ENCODE peak calls at places on chromosomes 5 and 9, in nine cellular contexts. One of them, this sample, is unnamed. For H3K4me1, the result is how much of the 10 kb centered on the place peaks cover.

GRCh38 chr9:109972026-109973005 is 192.3 kb downstream of the PALM2AKAP2 start:
- DNase-seq in neuronal stem cell: no peak
- DNase-seq in left ventricle myocardium inferior: no peak
- DNase-seq in small intestine: peak
- DNase-seq in A549: no peak
- DNase-seq in stomach: no peak
- DNase-seq in MM.1S: peak
- DNase-seq in transverse colon: no peak
- DNase-seq in effector memory CD4-positive, alpha-beta T cell: no peak
- DNase-seq in this sample: no peak

GRCh38 chr5:126912607-126913006 is 117.8 kb downstream of the MARCHF3 start:
- DNase-seq in neuronal stem cell: no peak
- DNase-seq in left ventricle myocardium inferior: no peak
- DNase-seq in small intestine: no peak
- DNase-seq in A549: no peak
- DNase-seq in stomach: no peak
- DNase-seq in MM.1S: no peak
- DNase-seq in transverse colon: no peak
- DNase-seq in effector memory CD4-positive, alpha-beta T cell: no peak
- DNase-seq in this sample: no peak

GRCh38 chr5:2032432-2032831 is 149.7 kb upstream of the IRX4 start:
- DNase-seq in neuronal stem cell: no peak
- DNase-seq in left ventricle myocardium inferior: no peak
- DNase-seq in small intestine: no peak
- DNase-seq in A549: no peak
- DNase-seq in stomach: no peak
- DNase-seq in MM.1S: no peak
- DNase-seq in transverse colon: no peak
- DNase-seq in effector memory CD4-positive, alpha-beta T cell: no peak
- DNase-seq in this sample: no peak

GRCh38 chr9:37371565-37372464 is 50.7 kb upstream of the GRHPR start:
- DNase-seq in neuronal stem cell: no peak
- DNase-seq in left ventricle myocardium inferior: no peak
- DNase-seq in small intestine: no peak
- DNase-seq in A549: no peak
- DNase-seq in stomach: no peak
- DNase-seq in MM.1S: no peak
- DNase-seq in transverse colon: no peak
- DNase-seq in effector memory CD4-positive, alpha-beta T cell: no peak
- DNase-seq in this sample: no peak

GRCh38 chr9:133731876-133732321 is 6.3 kb downstream of the SARDH start:
- DNase-seq in neuronal stem cell: peak
- DNase-seq in left ventricle myocardium inferior: no peak
- DNase-seq in small intestine: peak
- DNase-seq in A549: peak
- DNase-seq in stomach: peak
- DNase-seq in MM.1S: no peak
- DNase-seq in transverse colon: no peak
- DNase-seq in effector memory CD4-positive, alpha-beta T cell: no peak
- DNase-seq in this sample: no peak

GRCh38 chr9:33350310-33350709 is 52.1 kb downstream of the AQP7 start:
- DNase-seq in neuronal stem cell: no peak
- DNase-seq in left ventricle myocardium inferior: no peak
- DNase-seq in small intestine: no peak
- DNase-seq in A549: peak
- DNase-seq in stomach: no peak
- DNase-seq in MM.1S: no peak
- DNase-seq in transverse colon: no peak
- DNase-seq in effector memory CD4-positive, alpha-beta T cell: no peak
- DNase-seq in this sample: no peak

GRCh38 chr9:106962615-106963363 is 99.8 kb downstream of the ZNF462 start:
- DNase-seq in neuronal stem cell: no peak
- DNase-seq in left ventricle myocardium inferior: no peak
- DNase-seq in small intestine: no peak
- DNase-seq in A549: no peak
- DNase-seq in stomach: no peak
- DNase-seq in MM.1S: no peak
- DNase-seq in transverse colon: no peak
- DNase-seq in effector memory CD4-positive, alpha-beta T cell: no peak
- DNase-seq in this sample: peak

GRCh38 chr5:39650234-39650816 is 225.5 kb upstream of the DAB2 start:
- DNase-seq in neuronal stem cell: no peak
- DNase-seq in left ventricle myocardium inferior: no peak
- DNase-seq in small intestine: no peak
- DNase-seq in A549: no peak
- DNase-seq in stomach: no peak
- DNase-seq in MM.1S: no peak
- DNase-seq in transverse colon: no peak
- DNase-seq in effector memory CD4-positive, alpha-beta T cell: no peak
- DNase-seq in this sample: no peak

GRCh38 chr9:38062498-38063362 is 6.3 kb downstream of the SHB start:
- DNase-seq in neuronal stem cell: no peak
- DNase-seq in left ventricle myocardium inferior: no peak
- DNase-seq in small intestine: peak
- DNase-seq in A549: no peak
- DNase-seq in stomach: no peak
- DNase-seq in MM.1S: no peak
- DNase-seq in transverse colon: no peak
- DNase-seq in effector memory CD4-positive, alpha-beta T cell: no peak
- DNase-seq in this sample: no peak

GRCh38 chr9:109974143-109974917 is 194.3 kb downstream of the PALM2AKAP2 start:
- DNase-seq in neuronal stem cell: no peak
- DNase-seq in left ventricle myocardium inferior: peak
- DNase-seq in small intestine: no peak
- DNase-seq in A549: no peak
- DNase-seq in stomach: peak
- DNase-seq in MM.1S: peak
- DNase-seq in transverse colon: peak
- DNase-seq in effector memory CD4-positive, alpha-beta T cell: no peak
- DNase-seq in this sample: peak

GRCh38 chr5:56480305-56481146 is 247.4 kb upstream of the ANKRD55 start:
- DNase-seq in neuronal stem cell: peak
- DNase-seq in left ventricle myocardium inferior: peak
- DNase-seq in small intestine: no peak
- DNase-seq in A549: no peak
- DNase-seq in stomach: peak
- DNase-seq in MM.1S: peak
- DNase-seq in transverse colon: peak
- DNase-seq in effector memory CD4-positive, alpha-beta T cell: peak
- DNase-seq in this sample: peak

GRCh38 chr9:135340726-135341475 is 138.7 kb upstream of the PPP1R26 start:
- DNase-seq in neuronal stem cell: no peak
- DNase-seq in left ventricle myocardium inferior: no peak
- DNase-seq in small intestine: no peak
- DNase-seq in A549: no peak
- DNase-seq in stomach: no peak
- DNase-seq in MM.1S: no peak
- DNase-seq in transverse colon: no peak
- DNase-seq in effector memory CD4-positive, alpha-beta T cell: no peak
- DNase-seq in this sample: no peak

GRCh38 chr9:131559416-131560000 is 14.2 kb downstream of the PRRT1B start:
- DNase-seq in neuronal stem cell: no peak
- DNase-seq in left ventricle myocardium inferior: no peak
- DNase-seq in small intestine: no peak
- DNase-seq in A549: no peak
- DNase-seq in stomach: no peak
- DNase-seq in MM.1S: no peak
- DNase-seq in transverse colon: no peak
- DNase-seq in effector memory CD4-positive, alpha-beta T cell: no peak
- DNase-seq in this sample: no peak

GRCh38 chr5:175325681-175326080 is 118.3 kb downstream of the DRD1 start:
- DNase-seq in neuronal stem cell: no peak
- DNase-seq in left ventricle myocardium inferior: no peak
- DNase-seq in small intestine: no peak
- DNase-seq in A549: peak
- DNase-seq in stomach: no peak
- DNase-seq in MM.1S: no peak
- DNase-seq in transverse colon: no peak
- DNase-seq in effector memory CD4-positive, alpha-beta T cell: no peak
- DNase-seq in this sample: no peak

GRCh38 chr5:19047277-19047676 is 940.7 kb downstream of the CDH18 start:
- DNase-seq in neuronal stem cell: no peak
- DNase-seq in left ventricle myocardium inferior: no peak
- DNase-seq in small intestine: no peak
- DNase-seq in A549: no peak
- DNase-seq in stomach: no peak
- DNase-seq in MM.1S: no peak
- DNase-seq in transverse colon: no peak
- DNase-seq in effector memory CD4-positive, alpha-beta T cell: no peak
- DNase-seq in this sample: no peak

GRCh38 chr5:78361226-78361993 is 993 bp downstream of the SCAMP1 start:
- DNase-seq in neuronal stem cell: no peak
- DNase-seq in left ventricle myocardium inferior: peak
- DNase-seq in small intestine: peak
- DNase-seq in A549: peak
- DNase-seq in stomach: peak
- DNase-seq in MM.1S: peak
- DNase-seq in transverse colon: peak
- DNase-seq in effector memory CD4-positive, alpha-beta T cell: no peak
- DNase-seq in this sample: peak

GRCh38 chr5:94793113-94793815 is 174.8 kb downstream of the SLF1 start:
- DNase-seq in neuronal stem cell: no peak
- DNase-seq in left ventricle myocardium inferior: no peak
- DNase-seq in small intestine: peak
- DNase-seq in A549: no peak
- DNase-seq in stomach: no peak
- DNase-seq in MM.1S: peak
- DNase-seq in transverse colon: no peak
- DNase-seq in effector memory CD4-positive, alpha-beta T cell: no peak
- DNase-seq in this sample: no peak

GRCh38 chr5:122078116-122078865 is at the start of gene LOX:
- DNase-seq in neuronal stem cell: peak
- DNase-seq in left ventricle myocardium inferior: peak
- DNase-seq in small intestine: peak
- DNase-seq in A549: peak
- DNase-seq in stomach: peak
- DNase-seq in MM.1S: no peak
- DNase-seq in transverse colon: peak
- DNase-seq in effector memory CD4-positive, alpha-beta T cell: no peak
- DNase-seq in this sample: peak

GRCh38 chr9:98808879-98809278 is 1.4 kb downstream of the GALNT12 start:
- DNase-seq in neuronal stem cell: no peak
- DNase-seq in left ventricle myocardium inferior: no peak
- DNase-seq in small intestine: no peak
- DNase-seq in A549: no peak
- DNase-seq in stomach: no peak
- DNase-seq in MM.1S: no peak
- DNase-seq in transverse colon: peak
- DNase-seq in effector memory CD4-positive, alpha-beta T cell: no peak
- DNase-seq in this sample: no peak

GRCh38 chr5:82551840-82552385 is 273.8 kb upstream of the RPS23 start:
- DNase-seq in neuronal stem cell: no peak
- DNase-seq in left ventricle myocardium inferior: no peak
- DNase-seq in small intestine: no peak
- DNase-seq in A549: no peak
- DNase-seq in stomach: no peak
- DNase-seq in MM.1S: no peak
- DNase-seq in transverse colon: no peak
- DNase-seq in effector memory CD4-positive, alpha-beta T cell: no peak
- DNase-seq in this sample: no peak

GRCh38 chr5:82719368-82719767 is 357.8 kb downstream of the TMEM167A start:
- DNase-seq in neuronal stem cell: no peak
- DNase-seq in left ventricle myocardium inferior: no peak
- DNase-seq in small intestine: no peak
- DNase-seq in A549: no peak
- DNase-seq in stomach: no peak
- DNase-seq in MM.1S: no peak
- DNase-seq in transverse colon: no peak
- DNase-seq in effector memory CD4-positive, alpha-beta T cell: no peak
- DNase-seq in this sample: no peak

GRCh38 chr9:108549184-108549583 is 306.6 kb downstream of the ACTL7B start:
- DNase-seq in neuronal stem cell: no peak
- DNase-seq in left ventricle myocardium inferior: no peak
- DNase-seq in small intestine: peak
- DNase-seq in A549: peak
- DNase-seq in stomach: peak
- DNase-seq in MM.1S: no peak
- DNase-seq in transverse colon: no peak
- DNase-seq in effector memory CD4-positive, alpha-beta T cell: no peak
- DNase-seq in this sample: no peak

GRCh38 chr9:127188396-127188795 is 66.0 kb upstream of the ANGPTL2 start:
- DNase-seq in neuronal stem cell: no peak
- DNase-seq in left ventricle myocardium inferior: no peak
- DNase-seq in small intestine: no peak
- DNase-seq in A549: no peak
- DNase-seq in stomach: no peak
- DNase-seq in MM.1S: no peak
- DNase-seq in transverse colon: no peak
- DNase-seq in effector memory CD4-positive, alpha-beta T cell: no peak
- DNase-seq in this sample: no peak
- H3K4me1 ChIP-seq in neuronal stem cell: under half
- H3K4me1 ChIP-seq in left ventricle myocardium inferior: half or more
- H3K4me1 ChIP-seq in small intestine: under half
- H3K4me1 ChIP-seq in A549: under half
- H3K4me1 ChIP-seq in stomach: under half
- H3K4me1 ChIP-seq in MM.1S: under half
- H3K4me1 ChIP-seq in transverse colon: under half
- H3K4me1 ChIP-seq in effector memory CD4-positive, alpha-beta T cell: under half
- H3K4me1 ChIP-seq in this sample: under half

GRCh38 chr5:87127426-87127825 is 140.3 kb upstream of the RASA1 start:
- DNase-seq in neuronal stem cell: no peak
- DNase-seq in left ventricle myocardium inferior: no peak
- DNase-seq in small intestine: no peak
- DNase-seq in A549: no peak
- DNase-seq in stomach: no peak
- DNase-seq in MM.1S: no peak
- DNase-seq in transverse colon: no peak
- DNase-seq in effector memory CD4-positive, alpha-beta T cell: no peak
- DNase-seq in this sample: no peak
- H3K4me3 ChIP-seq in neuronal stem cell: no peak
- H3K4me3 ChIP-seq in left ventricle myocardium inferior: no peak
- H3K4me3 ChIP-seq in small intestine: no peak
- H3K4me3 ChIP-seq in A549: no peak
- H3K4me3 ChIP-seq in stomach: no peak
- H3K4me3 ChIP-seq in MM.1S: no peak
- H3K4me3 ChIP-seq in transverse colon: no peak
- H3K4me3 ChIP-seq in effector memory CD4-positive, alpha-beta T cell: no peak
- H3K4me3 ChIP-seq in this sample: no peak

GRCh38 chr9:129964901-129965734 is 77.9 kb downstream of the FNBP1 start:
- DNase-seq in neuronal stem cell: peak
- DNase-seq in left ventricle myocardium inferior: no peak
- DNase-seq in small intestine: no peak
- DNase-seq in A549: peak
- DNase-seq in stomach: no peak
- DNase-seq in MM.1S: no peak
- DNase-seq in transverse colon: no peak
- DNase-seq in effector memory CD4-positive, alpha-beta T cell: no peak
- DNase-seq in this sample: no peak
- H3K4me1 ChIP-seq in neuronal stem cell: under half
- H3K4me1 ChIP-seq in left ventricle myocardium inferior: under half
- H3K4me1 ChIP-seq in small intestine: under half
- H3K4me1 ChIP-seq in A549: under half
- H3K4me1 ChIP-seq in stomach: half or more
- H3K4me1 ChIP-seq in MM.1S: under half
- H3K4me1 ChIP-seq in transverse colon: half or more
- H3K4me1 ChIP-seq in effector memory CD4-positive, alpha-beta T cell: under half
- H3K4me1 ChIP-seq in this sample: half or more

DNA sequence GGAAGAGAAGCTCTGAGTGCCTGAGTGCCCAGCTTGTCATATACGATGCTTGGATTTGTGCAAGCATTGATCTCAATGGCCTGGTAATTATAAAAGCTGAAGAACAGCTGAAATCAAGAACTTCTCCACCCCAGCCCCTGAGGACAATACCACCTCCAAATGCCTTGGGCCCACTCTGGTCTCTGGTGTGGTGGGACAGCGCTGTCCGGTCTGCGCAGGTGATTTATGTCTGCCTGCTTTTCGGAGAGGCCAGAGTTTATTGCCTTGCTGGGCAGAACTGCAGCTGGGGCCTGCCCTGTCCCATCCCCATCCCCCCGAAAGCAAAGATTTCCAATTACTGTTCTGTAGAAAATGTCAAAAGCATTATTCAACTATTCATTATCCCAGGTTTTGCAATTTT is 1.1 kb upstream of the PDZD2 start:
- DNase-seq in neuronal stem cell: no peak
- DNase-seq in left ventricle myocardium inferior: no peak
- DNase-seq in small intestine: no peak
- DNase-seq in A549: no peak
- DNase-seq in stomach: no peak
- DNase-seq in MM.1S: no peak
- DNase-seq in transverse colon: no peak
- DNase-seq in effector memory CD4-positive, alpha-beta T cell: no peak
- DNase-seq in this sample: no peak
- H3K4me3 ChIP-seq in neuronal stem cell: no peak
- H3K4me3 ChIP-seq in left ventricle myocardium inferior: peak
- H3K4me3 ChIP-seq in small intestine: no peak
- H3K4me3 ChIP-seq in A549: no peak
- H3K4me3 ChIP-seq in stomach: no peak
- H3K4me3 ChIP-seq in MM.1S: no peak
- H3K4me3 ChIP-seq in transverse colon: no peak
- H3K4me3 ChIP-seq in effector memory CD4-positive, alpha-beta T cell: no peak
- H3K4me3 ChIP-seq in this sample: no peak